ENCODE peak calls at places on chromosomes 4 and X, in seven cellular contexts. One of them, this sample, is unnamed.

GRCh38 chr4:80265571-80266266 is 745 bp upstream of the FGF5 start:
- DNase-seq in astrocyte of the spinal cord: peak
- DNase-seq in foreskin fibroblast: peak
- DNase-seq in WTC11: no peak
- DNase-seq in IMR-90: peak
- DNase-seq in suprapubic skin: peak
- DNase-seq in colonic mucosa: no peak
- DNase-seq in this sample: peak

GRCh38 chrX:73390628-73391567 is 56.0 kb upstream of the CDX4 start:
- DNase-seq in astrocyte of the spinal cord: no peak
- DNase-seq in foreskin fibroblast: no peak
- DNase-seq in WTC11: no peak
- DNase-seq in IMR-90: no peak
- DNase-seq in suprapubic skin: no peak
- DNase-seq in colonic mucosa: no peak
- DNase-seq in this sample: no peak

GRCh38 chr4:182143086-182143821 is 99.9 kb upstream of the TENM3 start:
- DNase-seq in astrocyte of the spinal cord: peak
- DNase-seq in foreskin fibroblast: peak
- DNase-seq in WTC11: peak
- DNase-seq in IMR-90: peak
- DNase-seq in suprapubic skin: no peak
- DNase-seq in colonic mucosa: peak
- DNase-seq in this sample: no peak

GRCh38 chrX:30657542-30658238 is 4.5 kb downstream of the GK start:
- DNase-seq in astrocyte of the spinal cord: peak
- DNase-seq in foreskin fibroblast: peak
- DNase-seq in WTC11: no peak
- DNase-seq in IMR-90: peak
- DNase-seq in suprapubic skin: no peak
- DNase-seq in colonic mucosa: no peak
- DNase-seq in this sample: no peak

GRCh38 chr4:48337726-48338125 is 3.6 kb upstream of the SLAIN2 start:
- DNase-seq in astrocyte of the spinal cord: no peak
- DNase-seq in foreskin fibroblast: no peak
- DNase-seq in WTC11: no peak
- DNase-seq in IMR-90: no peak
- DNase-seq in suprapubic skin: no peak
- DNase-seq in colonic mucosa: no peak
- DNase-seq in this sample: no peak

GRCh38 chrX:107675823-107676555 is 47.7 kb downstream of the PRPS1 start:
- DNase-seq in astrocyte of the spinal cord: peak
- DNase-seq in foreskin fibroblast: no peak
- DNase-seq in WTC11: no peak
- DNase-seq in IMR-90: peak
- DNase-seq in suprapubic skin: no peak
- DNase-seq in colonic mucosa: no peak
- DNase-seq in this sample: no peak

GRCh38 chr4:17283832-17284231 is 228.1 kb downstream of the QDPR start:
- DNase-seq in astrocyte of the spinal cord: no peak
- DNase-seq in foreskin fibroblast: no peak
- DNase-seq in WTC11: no peak
- DNase-seq in IMR-90: no peak
- DNase-seq in suprapubic skin: no peak
- DNase-seq in colonic mucosa: no peak
- DNase-seq in this sample: no peak

GRCh38 chr4:54152846-54153600 is 53.1 kb downstream of the GSX2 start:
- DNase-seq in astrocyte of the spinal cord: peak
- DNase-seq in foreskin fibroblast: peak
- DNase-seq in WTC11: no peak
- DNase-seq in IMR-90: peak
- DNase-seq in suprapubic skin: no peak
- DNase-seq in colonic mucosa: no peak
- DNase-seq in this sample: no peak

GRCh38 chr4:74692973-74693372 is 101.3 kb downstream of the BTC start:
- DNase-seq in astrocyte of the spinal cord: no peak
- DNase-seq in foreskin fibroblast: no peak
- DNase-seq in WTC11: no peak
- DNase-seq in IMR-90: peak
- DNase-seq in suprapubic skin: no peak
- DNase-seq in colonic mucosa: no peak
- DNase-seq in this sample: no peak

GRCh38 chr4:168408620-168409019 is 71.7 kb downstream of the DDX60L start:
- DNase-seq in astrocyte of the spinal cord: peak
- DNase-seq in foreskin fibroblast: peak
- DNase-seq in WTC11: no peak
- DNase-seq in IMR-90: peak
- DNase-seq in suprapubic skin: peak
- DNase-seq in colonic mucosa: peak
- DNase-seq in this sample: no peak

GRCh38 chr4:184310171-184310567 is 92.5 kb upstream of the ENPP6 start:
- DNase-seq in astrocyte of the spinal cord: no peak
- DNase-seq in foreskin fibroblast: no peak
- DNase-seq in WTC11: peak
- DNase-seq in IMR-90: no peak
- DNase-seq in suprapubic skin: no peak
- DNase-seq in colonic mucosa: peak
- DNase-seq in this sample: no peak

GRCh38 chr4:88359558-88359957 is 19.1 kb upstream of the HERC6 start:
- DNase-seq in astrocyte of the spinal cord: no peak
- DNase-seq in foreskin fibroblast: no peak
- DNase-seq in WTC11: no peak
- DNase-seq in IMR-90: no peak
- DNase-seq in suprapubic skin: no peak
- DNase-seq in colonic mucosa: no peak
- DNase-seq in this sample: no peak

GRCh38 chrX:116749943-116750342 is 287.2 kb upstream of the CT83 start:
- DNase-seq in astrocyte of the spinal cord: no peak
- DNase-seq in foreskin fibroblast: no peak
- DNase-seq in WTC11: no peak
- DNase-seq in IMR-90: no peak
- DNase-seq in suprapubic skin: no peak
- DNase-seq in colonic mucosa: no peak
- DNase-seq in this sample: no peak

GRCh38 chr4:74374561-74375327 is 9.8 kb downstream of the EREG start:
- DNase-seq in astrocyte of the spinal cord: peak
- DNase-seq in foreskin fibroblast: peak
- DNase-seq in WTC11: no peak
- DNase-seq in IMR-90: peak
- DNase-seq in suprapubic skin: no peak
- DNase-seq in colonic mucosa: peak
- DNase-seq in this sample: peak

GRCh38 chr4:7276538-7276937 is 84.2 kb downstream of the SORCS2 start:
- DNase-seq in astrocyte of the spinal cord: no peak
- DNase-seq in foreskin fibroblast: no peak
- DNase-seq in WTC11: no peak
- DNase-seq in IMR-90: no peak
- DNase-seq in suprapubic skin: no peak
- DNase-seq in colonic mucosa: no peak
- DNase-seq in this sample: no peak

GRCh38 chr4:116058129-116058528 is 944.7 kb upstream of the NDST4 start:
- DNase-seq in astrocyte of the spinal cord: no peak
- DNase-seq in foreskin fibroblast: no peak
- DNase-seq in WTC11: no peak
- DNase-seq in IMR-90: no peak
- DNase-seq in suprapubic skin: no peak
- DNase-seq in colonic mucosa: no peak
- DNase-seq in this sample: no peak

GRCh38 chr4:116055857-116056827 is 942.7 kb upstream of the NDST4 start:
- DNase-seq in astrocyte of the spinal cord: peak
- DNase-seq in foreskin fibroblast: no peak
- DNase-seq in WTC11: no peak
- DNase-seq in IMR-90: no peak
- DNase-seq in suprapubic skin: no peak
- DNase-seq in colonic mucosa: no peak
- DNase-seq in this sample: no peak
- TF ChIP-seq CTCF in astrocyte of the spinal cord: peak
- TF ChIP-seq CTCF in foreskin fibroblast: no peak
- TF ChIP-seq CTCF in WTC11: no peak
- TF ChIP-seq CTCF in IMR-90: no peak
- TF ChIP-seq CTCF in suprapubic skin: no peak
- TF ChIP-seq CTCF in colonic mucosa: no peak
- TF ChIP-seq CTCF in this sample: no peak

DNA sequence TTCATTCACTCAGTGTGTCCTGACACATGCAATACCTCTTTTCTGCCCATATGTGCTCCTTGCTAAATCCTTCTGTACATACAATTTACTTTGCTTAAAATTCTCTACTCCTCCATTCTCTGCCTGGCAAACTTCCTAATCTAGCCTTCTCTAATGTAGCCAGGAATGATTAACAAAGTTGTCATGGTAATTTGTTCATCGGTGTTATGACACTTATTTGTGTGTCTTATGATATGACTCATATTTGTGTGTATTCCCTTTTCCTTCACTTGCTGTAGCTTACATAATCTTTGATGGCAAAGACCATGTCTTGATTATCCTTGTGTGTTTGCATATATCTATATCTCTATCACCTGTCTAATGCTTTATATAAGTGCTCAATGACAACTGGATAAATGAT is 133.3 kb downstream of the COL25A1 start:
- DNase-seq in astrocyte of the spinal cord: no peak
- DNase-seq in foreskin fibroblast: no peak
- DNase-seq in WTC11: no peak
- DNase-seq in IMR-90: peak
- DNase-seq in suprapubic skin: no peak
- DNase-seq in colonic mucosa: no peak
- DNase-seq in this sample: no peak
- TF ChIP-seq CTCF in astrocyte of the spinal cord: no peak
- TF ChIP-seq CTCF in foreskin fibroblast: no peak
- TF ChIP-seq CTCF in WTC11: no peak
- TF ChIP-seq CTCF in IMR-90: no peak
- TF ChIP-seq CTCF in suprapubic skin: no peak
- TF ChIP-seq CTCF in colonic mucosa: no peak
- TF ChIP-seq CTCF in this sample: no peak

GRCh38 chr4:108172780-108173598 is 4.3 kb upstream of the LEF1 start:
- DNase-seq in astrocyte of the spinal cord: peak
- DNase-seq in foreskin fibroblast: peak
- DNase-seq in WTC11: peak
- DNase-seq in IMR-90: no peak
- DNase-seq in suprapubic skin: no peak
- DNase-seq in colonic mucosa: peak
- DNase-seq in this sample: no peak
- TF ChIP-seq CTCF in astrocyte of the spinal cord: no peak
- TF ChIP-seq CTCF in foreskin fibroblast: no peak
- TF ChIP-seq CTCF in WTC11: no peak
- TF ChIP-seq CTCF in IMR-90: no peak
- TF ChIP-seq CTCF in suprapubic skin: no peak
- TF ChIP-seq CTCF in colonic mucosa: no peak
- TF ChIP-seq CTCF in this sample: no peak

DNA sequence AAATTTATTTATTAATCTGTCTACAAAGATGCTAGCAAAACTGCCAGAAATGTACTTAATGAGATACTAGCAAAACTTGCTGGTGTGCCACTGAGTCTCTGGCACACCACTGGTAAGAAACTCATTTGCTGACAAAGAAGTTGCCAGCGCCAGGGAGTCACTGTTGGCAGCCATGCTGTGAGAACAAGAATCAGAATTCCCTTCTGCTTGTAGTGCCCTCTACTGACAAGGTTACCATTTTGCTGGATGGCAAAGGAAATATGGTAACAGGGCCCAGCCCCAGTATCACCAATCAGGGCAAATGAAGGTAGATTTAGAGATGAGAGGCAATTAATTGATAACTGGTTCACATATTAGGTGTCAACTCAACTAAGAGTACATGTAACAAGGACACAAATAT is 750.1 kb upstream of the ADGRL3 start:
- DNase-seq in astrocyte of the spinal cord: no peak
- DNase-seq in foreskin fibroblast: no peak
- DNase-seq in WTC11: no peak
- DNase-seq in IMR-90: no peak
- DNase-seq in suprapubic skin: no peak
- DNase-seq in colonic mucosa: no peak
- DNase-seq in this sample: no peak
- TF ChIP-seq CTCF in astrocyte of the spinal cord: no peak
- TF ChIP-seq CTCF in foreskin fibroblast: no peak
- TF ChIP-seq CTCF in WTC11: no peak
- TF ChIP-seq CTCF in IMR-90: no peak
- TF ChIP-seq CTCF in suprapubic skin: no peak
- TF ChIP-seq CTCF in colonic mucosa: no peak
- TF ChIP-seq CTCF in this sample: no peak

DNA sequence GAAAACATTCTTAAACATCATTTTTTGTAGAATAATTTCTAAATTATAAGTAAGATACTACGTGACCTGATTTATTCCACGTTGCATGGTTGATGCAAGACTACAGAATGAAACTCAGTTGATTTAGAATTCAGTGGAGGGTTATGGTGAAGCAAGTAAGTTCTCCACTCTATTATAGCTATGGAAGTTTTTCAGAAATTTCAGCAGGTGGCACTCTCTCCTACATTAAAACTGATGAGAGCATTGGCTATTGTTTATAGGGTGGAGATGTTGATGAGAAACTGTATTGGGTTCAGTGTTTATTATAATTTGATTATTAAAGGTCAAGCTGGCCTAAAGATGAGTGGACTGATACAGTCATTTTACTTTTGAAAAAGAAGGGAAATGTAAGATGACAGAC is 88.0 kb downstream of the FNIP2 start:
- DNase-seq in astrocyte of the spinal cord: peak
- DNase-seq in foreskin fibroblast: peak
- DNase-seq in WTC11: no peak
- DNase-seq in IMR-90: peak
- DNase-seq in suprapubic skin: no peak
- DNase-seq in colonic mucosa: no peak
- DNase-seq in this sample: no peak
- TF ChIP-seq CTCF in astrocyte of the spinal cord: peak
- TF ChIP-seq CTCF in foreskin fibroblast: peak
- TF ChIP-seq CTCF in WTC11: peak
- TF ChIP-seq CTCF in IMR-90: peak
- TF ChIP-seq CTCF in suprapubic skin: peak
- TF ChIP-seq CTCF in colonic mucosa: peak
- TF ChIP-seq CTCF in this sample: no peak

GRCh38 chr4:62269918-62270317 is 1069.8 kb downstream of the ADGRL3 start:
- DNase-seq in astrocyte of the spinal cord: no peak
- DNase-seq in foreskin fibroblast: no peak
- DNase-seq in WTC11: no peak
- DNase-seq in IMR-90: no peak
- DNase-seq in suprapubic skin: no peak
- DNase-seq in colonic mucosa: no peak
- DNase-seq in this sample: no peak

GRCh38 chr4:62274782-62275181 is 1074.7 kb downstream of the ADGRL3 start:
- DNase-seq in astrocyte of the spinal cord: no peak
- DNase-seq in foreskin fibroblast: no peak
- DNase-seq in WTC11: no peak
- DNase-seq in IMR-90: no peak
- DNase-seq in suprapubic skin: no peak
- DNase-seq in colonic mucosa: no peak
- DNase-seq in this sample: no peak

GRCh38 chr4:62275470-62275869 is 1075.3 kb downstream of the ADGRL3 start:
- DNase-seq in astrocyte of the spinal cord: no peak
- DNase-seq in foreskin fibroblast: no peak
- DNase-seq in WTC11: no peak
- DNase-seq in IMR-90: no peak
- DNase-seq in suprapubic skin: no peak
- DNase-seq in colonic mucosa: no peak
- DNase-seq in this sample: no peak

GRCh38 chr4:62271107-62271506 is 1071.0 kb downstream of the ADGRL3 start:
- DNase-seq in astrocyte of the spinal cord: no peak
- DNase-seq in foreskin fibroblast: no peak
- DNase-seq in WTC11: no peak
- DNase-seq in IMR-90: no peak
- DNase-seq in suprapubic skin: no peak
- DNase-seq in colonic mucosa: no peak
- DNase-seq in this sample: no peak
- TF ChIP-seq CTCF in astrocyte of the spinal cord: no peak
- TF ChIP-seq CTCF in foreskin fibroblast: no peak
- TF ChIP-seq CTCF in WTC11: no peak
- TF ChIP-seq CTCF in IMR-90: no peak
- TF ChIP-seq CTCF in suprapubic skin: no peak
- TF ChIP-seq CTCF in colonic mucosa: no peak
- TF ChIP-seq CTCF in this sample: no peak

This sample was measured in Calu3.